ENCODE peak calls at places on chromosome 17, in nine cellular contexts. E, B, F, N, I, X, S, G and Y are unnamed samples.

GRCh38 chr17:40516581-40517285 is 15.3 kb upstream of the TNS4 start:
- DNase-seq in E (peak; percentile 85), B (peak; percentile 74), F (peak; percentile 58), N (peak; percentile 81), I (peak; percentile 53), X (peak; percentile 68), S (peak; percentile 90), G (peak; percentile 58), Y (peak; percentile 64)

GRCh38 chr17:77882481-77883212 is 75.9 kb upstream of the TNRC6C start:
- DNase-seq in E (peak; percentile 31), B (no peak), F (peak; percentile 70), N (peak; percentile 81), I (peak; percentile 55), X (peak; percentile 18), S (peak; percentile 83), G (peak; percentile 61), Y (peak; percentile 86)

GRCh38 chr17:19016881-19017280 is 12.3 kb upstream of the FAM83G start:
- DNase-seq in E (no peak), B (no peak), F (no peak), N (no peak), I (no peak), X (no peak), S (no peak), G (no peak), Y (no peak)

GRCh38 chr17:66946251-66946650 is 18.3 kb upstream of the CACNG4 start:
- DNase-seq in E (no peak), B (peak; percentile 49), F (no peak), N (no peak), I (no peak), X (no peak), S (no peak), G (no peak), Y (no peak)

GRCh38 chr17:28493467-28493866 is 12.7 kb upstream of the FOXN1 start:
- DNase-seq in E (no peak), B (no peak), F (no peak), N (no peak), I (no peak), X (peak; percentile 44), S (no peak), G (no peak), Y (no peak)

GRCh38 chr17:79622201-79622601 is 11.3 kb upstream of the RBFOX3 start:
- DNase-seq in E (no peak), B (no peak), F (no peak), N (no peak), I (no peak), X (no peak), S (no peak), G (no peak), Y (peak; percentile 71)

GRCh38 chr17:6257339-6257738 is 177.6 kb downstream of the AIPL1 start:
- DNase-seq in E (no peak), B (no peak), F (no peak), N (no peak), I (no peak), X (no peak), S (no peak), G (no peak), Y (no peak)

GRCh38 chr17:83180996-83181481 is 101.6 kb downstream of the METRNL start:
- DNase-seq in E (peak; percentile 38), B (peak; percentile 50), F (no peak), N (peak; percentile 3), I (no peak), X (no peak), S (peak; percentile 35), G (no peak), Y (peak; percentile 68)

GRCh38 chr17:8532021-8532420 is 96.3 kb downstream of the NDEL1 start:
- DNase-seq in E (peak; percentile 70), B (peak; percentile 64), F (no peak), N (no peak), I (no peak), X (no peak), S (no peak), G (no peak), Y (no peak)

GRCh38 chr17:43784628-43785101 is 4.4 kb downstream of the CFAP97D1 start:
- DNase-seq in E (no peak), B (no peak), F (no peak), N (no peak), I (no peak), X (peak; percentile 70), S (no peak), G (no peak), Y (no peak)

GRCh38 chr17:64694207-64694606 is 32.1 kb upstream of the SMURF2 start:
- DNase-seq in E (peak; percentile 87), B (no peak), F (no peak), N (no peak), I (no peak), X (peak; percentile 97), S (no peak), G (no peak), Y (peak; percentile 78)

GRCh38 chr17:42472709-42473521 is 14.2 kb downstream of the ATP6V0A1 start:
- DNase-seq in E (peak; percentile 45), B (no peak), F (no peak), N (no peak), I (no peak), X (peak; percentile 49), S (no peak), G (no peak), Y (no peak)

GRCh38 chr17:2710804-2711607 is 558 bp downstream of the CLUH start:
- DNase-seq in E (no peak), B (peak; percentile 80), F (peak; percentile 30), N (peak; percentile 27), I (no peak), X (no peak), S (peak; percentile 63), G (peak; percentile 50), Y (no peak)

GRCh38 chr17:73007447-73007846 is 85.0 kb downstream of the SLC39A11 start:
- DNase-seq in E (no peak), B (no peak), F (no peak), N (no peak), I (no peak), X (no peak), S (no peak), G (no peak), Y (no peak)

GRCh38 chr17:63364387-63364786 is 81.7 kb downstream of the CYB561 start:
- DNase-seq in E (no peak), B (no peak), F (no peak), N (no peak), I (no peak), X (peak; percentile 5), S (no peak), G (no peak), Y (no peak)

GRCh38 chr17:42154514-42154883 is 290 bp downstream of the RAB5C start:
- DNase-seq in E (no peak), B (no peak), F (no peak), N (no peak), I (no peak), X (no peak), S (no peak), G (no peak), Y (no peak)

GRCh38 chr17:4738136-4739121 is 1.2 kb upstream of the ZMYND15 start:
- DNase-seq in E (no peak), B (peak; percentile 71), F (peak; percentile 7), N (no peak), I (no peak), X (no peak), S (no peak), G (no peak), Y (no peak)

GRCh38 chr17:36879027-36879426 is 58.2 kb upstream of the LHX1 start:
- DNase-seq in E (no peak), B (no peak), F (peak; percentile 50), N (peak; percentile 9), I (no peak), X (no peak), S (no peak), G (no peak), Y (no peak)

GRCh38 chr17:80866050-80866793 is 125.4 kb upstream of the CHMP6 start:
- DNase-seq in E (peak; percentile 62), B (peak; percentile 93), F (peak; percentile 67), N (peak; percentile 64), I (peak; percentile 45), X (peak; percentile 64), S (peak; percentile 65), G (peak; percentile 66), Y (no peak)

GRCh38 chr17:42754782-42755181 is 6.2 kb upstream of the RAMP2 start:
- DNase-seq in E (no peak), B (no peak), F (no peak), N (no peak), I (no peak), X (peak; percentile 53), S (no peak), G (no peak), Y (no peak)

GRCh38 chr17:29042679-29043538 is at the start of gene PIPOX:
- DNase-seq in E (peak; percentile 17), B (peak; percentile 94), F (no peak), N (no peak), I (no peak), X (peak; percentile 64), S (peak; percentile 54), G (peak; percentile 39), Y (no peak)